ENCODE peak calls at places on chromosomes 2 and 18, in four cellular contexts. K, G, Y and W are unnamed samples.

GRCh38 chr18:79924814-79925655 is 26.4 kb downstream of the SLC66A2 start:
- DNase-seq in K (no peak), G (peak; percentile 49), Y (no peak), W (peak; percentile 83)

GRCh38 chr2:120607996-120608395 is 127.7 kb upstream of the GLI2 start:
- DNase-seq in K (no peak), G (no peak), Y (no peak), W (no peak)

GRCh38 chr18:50401888-50402287 is 27.0 kb downstream of the SKA1 start:
- DNase-seq in K (no peak), G (peak; percentile 63), Y (no peak), W (peak; percentile 49)

GRCh38 chr2:134501476-134502089 is 217.2 kb downstream of the TMEM163 start:
- DNase-seq in K (no peak), G (no peak), Y (no peak), W (no peak)

GRCh38 chr2:190340369-190340768 is 3.0 kb upstream of the INPP1 start:
- DNase-seq in K (no peak), G (no peak), Y (no peak), W (no peak)

GRCh38 chr18:57437782-57438668 is 2.9 kb downstream of the ONECUT2 start:
- DNase-seq in K (no peak), G (peak; percentile 53), Y (no peak), W (peak; percentile 44)

GRCh38 chr18:64148988-64149387 is at the start of gene LINC00305:
- DNase-seq in K (no peak), G (no peak), Y (no peak), W (no peak)

GRCh38 chr2:60295591-60295962 is 257.9 kb downstream of the BCL11A start:
- DNase-seq in K (no peak), G (no peak), Y (no peak), W (no peak)

GRCh38 chr2:187917535-187917934 is 363.3 kb upstream of the TFPI start:
- DNase-seq in K (no peak), G (no peak), Y (no peak), W (no peak)

GRCh38 chr18:49277395-49278036 is 182.9 kb downstream of the DYM start:
- DNase-seq in K (no peak), G (no peak), Y (no peak), W (no peak)

GRCh38 chr18:32974421-32975165 is 201.8 kb upstream of the KLHL14 start:
- DNase-seq in K (no peak), G (no peak), Y (no peak), W (peak; percentile 60)

GRCh38 chr2:242085941-242086621 is 216.6 kb downstream of the RTP5 start:
- DNase-seq in K (no peak), G (peak; percentile 81), Y (no peak), W (no peak)

GRCh38 chr18:37393945-37394609 is 171.5 kb downstream of the CELF4 start:
- DNase-seq in K (no peak), G (peak; percentile 80), Y (no peak), W (peak; percentile 91)

GRCh38 chr2:3066831-3067230 is 310.8 kb downstream of the EIPR1 start:
- DNase-seq in K (no peak), G (no peak), Y (no peak), W (no peak)

GRCh38 chr2:58497189-58497588 is 256.1 kb upstream of the FANCL start:
- DNase-seq in K (no peak), G (no peak), Y (no peak), W (no peak)

GRCh38 chr2:58336416-58336815 is 95.3 kb upstream of the FANCL start:
- DNase-seq in K (no peak), G (no peak), Y (no peak), W (no peak)

GRCh38 chr2:75030218-75031009 is 72.0 kb downstream of the POLE4 start:
- DNase-seq in K (no peak), G (no peak), Y (no peak), W (no peak)
- H3K4me1 ChIP-seq in K (no peaks in the 10 kb centered on the region), G (peaks cover 11% of the 10 kb centered on the region), Y (no peaks in the 10 kb centered on the region), W (no peaks in the 10 kb centered on the region)

GRCh38 chr2:139992078-139992477 is 1211.9 kb upstream of the NXPH2 start:
- DNase-seq in K (no peak), G (no peak), Y (no peak), W (no peak)
- TF ChIP-seq CTCF in K (no peak), G (no peak), Y (no peak), W (no peak)

GRCh38 chr2:9754532-9754887 is 88.8 kb upstream of the TAF1B start:
- DNase-seq in K (no peak), G (no peak), Y (no peak), W (no peak)

GRCh38 chr2:9756692-9757250 is 86.5 kb upstream of the TAF1B start:
- DNase-seq in K (no peak), G (no peak), Y (no peak), W (no peak)

GRCh38 chr2:9753665-9754531 is 89.4 kb upstream of the TAF1B start:
- DNase-seq in K (no peak), G (no peak), Y (no peak), W (no peak)

GRCh38 chr2:9757430-9758287 is 85.6 kb upstream of the TAF1B start:
- DNase-seq in K (no peak), G (peak; percentile 78), Y (no peak), W (peak; percentile 50)

DNA sequence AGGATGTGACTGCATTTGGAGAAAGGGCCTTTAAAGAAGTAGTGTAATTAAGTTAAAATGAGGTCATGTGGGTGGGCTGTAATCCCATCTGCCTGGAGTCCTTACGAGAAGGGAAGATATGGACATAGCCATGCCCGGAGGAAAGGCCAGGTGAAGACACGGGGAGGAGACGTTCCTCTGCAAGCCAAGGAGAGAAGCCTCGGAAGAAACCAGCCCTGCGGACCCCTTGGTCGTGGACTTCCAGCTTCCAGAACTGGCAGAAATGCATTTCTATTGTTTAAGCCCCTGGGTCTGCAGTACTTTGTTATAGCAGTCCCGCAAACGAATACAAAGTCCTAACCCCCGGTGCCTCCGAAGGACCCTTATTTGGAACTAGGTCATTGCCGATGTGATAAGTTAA is 87.6 kb upstream of the TAF1B start:
- DNase-seq in K (no peak), G (no peak), Y (no peak), W (no peak)
- H3K27me3 ChIP-seq in K (no peaks in the 10 kb centered on the region), G (no peaks in the 10 kb centered on the region), Y (peaks cover 5% of the 10 kb centered on the region), W (no peaks in the 10 kb centered on the region)

GRCh38 chr2:152583512-152584188 is 133.6 kb downstream of the PRPF40A start:
- DNase-seq in K (no peak), G (no peak), Y (no peak), W (no peak)
- H3K4me1 ChIP-seq in K (no peaks in the 10 kb centered on the region), G (peaks cover 7% of the 10 kb centered on the region), Y (no peaks in the 10 kb centered on the region), W (peaks cover 22% of the 10 kb centered on the region)

GRCh38 chr2:221972813-221973478 is 325.9 kb downstream of the PAX3 start:
- DNase-seq in K (no peak), G (no peak), Y (no peak), W (no peak)

GRCh38 chr2:221969830-221970144 is 329.0 kb downstream of the PAX3 start:
- DNase-seq in K (no peak), G (no peak), Y (no peak), W (no peak)

GRCh38 chr2:221965806-221966205 is 333.0 kb downstream of the PAX3 start:
- DNase-seq in K (no peak), G (no peak), Y (no peak), W (no peak)

GRCh38 chr2:221973502-221973901 is 325.3 kb downstream of the PAX3 start:
- DNase-seq in K (no peak), G (no peak), Y (no peak), W (no peak)

GRCh38 chr2:221969087-221969829 is 329.5 kb downstream of the PAX3 start:
- DNase-seq in K (peak; percentile 5), G (no peak), Y (no peak), W (peak; percentile 31)
- TF ChIP-seq CTCF in K (peak; percentile 74), G (peak; percentile 69), Y (no peak), W (peak; percentile 61)

DNA sequence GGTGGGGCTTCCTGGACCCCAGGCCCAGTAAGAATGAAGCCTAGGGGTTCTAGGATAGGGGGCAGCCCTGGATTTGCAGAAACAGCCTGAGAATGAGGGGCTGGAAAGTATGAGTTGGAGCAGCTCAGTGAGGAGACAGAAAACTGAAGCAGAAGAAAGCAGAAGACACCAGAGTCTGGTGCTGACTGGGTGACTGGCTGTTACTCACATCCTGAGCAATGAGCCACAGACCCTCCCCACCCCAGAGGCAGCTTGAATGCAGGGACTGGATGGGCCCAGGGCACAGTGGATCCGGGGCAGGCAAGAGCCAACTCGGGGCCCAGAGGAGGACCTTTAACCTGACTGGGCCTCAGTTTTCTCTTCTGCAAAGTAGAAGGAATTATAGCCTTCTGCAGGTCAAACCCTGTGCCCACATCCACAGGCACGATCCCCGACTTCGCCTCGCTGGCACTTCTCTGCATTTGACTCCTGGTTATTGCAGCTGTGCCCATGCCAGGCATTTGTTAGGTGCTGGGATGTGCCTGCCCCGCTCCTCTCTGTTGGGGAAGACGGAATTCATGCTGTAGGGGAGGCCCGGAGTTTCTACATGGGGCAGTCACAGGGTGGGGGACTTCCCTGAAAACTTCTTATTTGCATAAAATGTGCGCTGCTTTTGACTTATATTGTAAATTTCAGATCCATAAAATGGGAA is 8.5 kb downstream of the STEAP3 start:
- DNase-seq in K (no peak), G (no peak), Y (no peak), W (no peak)
- H3K27me3 ChIP-seq in K (no peaks in the 10 kb centered on the region), G (no peaks in the 10 kb centered on the region), Y (no peaks in the 10 kb centered on the region), W (no peaks in the 10 kb centered on the region)

GRCh38 chr2:68907923-68908253 is 36.7 kb upstream of the BMP10 start:
- DNase-seq in K (no peak), G (no peak), Y (no peak), W (no peak)

GRCh38 chr2:68908392-68908970 is 37.3 kb upstream of the BMP10 start:
- DNase-seq in K (no peak), G (peak; percentile 60), Y (peak; percentile 66), W (peak; percentile 90)

GRCh38 chr2:68905116-68905515 is 33.9 kb upstream of the BMP10 start:
- DNase-seq in K (no peak), G (no peak), Y (no peak), W (no peak)

GRCh38 chr2:68909793-68910674 is 38.8 kb upstream of the BMP10 start:
- DNase-seq in K (peak; percentile 59), G (peak; percentile 68), Y (peak; percentile 36), W (peak; percentile 78)

GRCh38 chr2:68907232-68907922 is 36.2 kb upstream of the BMP10 start:
- DNase-seq in K (no peak), G (no peak), Y (no peak), W (no peak)
- H3K4me1 ChIP-seq in K (no peaks in the 10 kb centered on the region), G (peaks cover 9% of the 10 kb centered on the region), Y (peaks cover 23% of the 10 kb centered on the region), W (peaks cover 13% of the 10 kb centered on the region)

GRCh38 chr2:69400121-69400520 is 13.1 kb upstream of the GFPT1 start:
- DNase-seq in K (no peak), G (no peak), Y (no peak), W (no peak)

GRCh38 chr2:69393963-69394362 is 6.9 kb upstream of the GFPT1 start:
- DNase-seq in K (no peak), G (no peak), Y (no peak), W (no peak)

GRCh38 chr2:69395866-69396265 is 8.8 kb upstream of the GFPT1 start:
- DNase-seq in K (no peak), G (no peak), Y (no peak), W (no peak)

DNA sequence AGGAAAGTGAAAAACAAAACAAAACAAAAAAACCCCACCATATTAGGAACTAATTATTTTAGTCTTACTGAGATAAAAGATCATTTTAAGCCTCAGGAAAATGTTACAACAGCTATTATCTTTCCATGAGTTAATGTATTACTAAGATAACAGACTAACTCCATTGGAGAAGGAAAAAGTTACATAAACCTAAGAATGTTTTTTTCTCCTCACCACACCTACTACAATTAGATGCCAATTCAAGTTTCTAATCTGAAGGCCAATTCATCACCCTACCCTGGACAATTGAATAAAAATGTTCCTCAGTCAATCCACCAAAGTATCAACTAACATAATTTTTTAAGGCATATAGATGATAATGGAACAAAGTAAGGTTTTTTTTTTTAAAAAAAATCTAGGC is 10.2 kb upstream of the GFPT1 start:
- DNase-seq in K (no peak), G (no peak), Y (no peak), W (no peak)
- TF ChIP-seq CTCF in K (no peak), G (no peak), Y (no peak), W (no peak)

GRCh38 chr2:44937688-44938240 is 3.7 kb upstream of the SIX3 start:
- DNase-seq in K (no peak), G (no peak), Y (no peak), W (no peak)
- H3K27me3 ChIP-seq in K (peaks cover 2% of the 10 kb centered on the region), G (peaks cover 72% of the 10 kb centered on the region), Y (peaks cover 42% of the 10 kb centered on the region), W (peaks cover 72% of the 10 kb centered on the region)